ENCODE peak calls at places on chromosomes 1 and 21, in six cellular contexts. One of them, this sample, is unnamed.

GRCh38 chr21:45012661-45013270 is 61.6 kb upstream of the ADARB1 start:
- DNase-seq in sigmoid colon: no peak
- DNase-seq in tibial nerve: no peak
- DNase-seq in suprapubic skin: peak; percentile 56
- DNase-seq in ovary: peak; percentile 6
- DNase-seq in H1: peak; percentile 41
- DNase-seq in this sample: no peak

GRCh38 chr1:1429671-1430073 is 5.8 kb upstream of the VWA1 start:
- DNase-seq in sigmoid colon: no peak
- DNase-seq in tibial nerve: no peak
- DNase-seq in suprapubic skin: no peak
- DNase-seq in ovary: no peak
- DNase-seq in H1: no peak
- DNase-seq in this sample: no peak

GRCh38 chr1:69791311-69791710 is 223.6 kb downstream of the LRRC7 start:
- DNase-seq in sigmoid colon: no peak
- DNase-seq in tibial nerve: no peak
- DNase-seq in suprapubic skin: no peak
- DNase-seq in ovary: no peak
- DNase-seq in H1: no peak
- DNase-seq in this sample: no peak

GRCh38 chr1:11535761-11536572 is 57.0 kb downstream of the DISP3 start:
- DNase-seq in sigmoid colon: no peak
- DNase-seq in tibial nerve: no peak
- DNase-seq in suprapubic skin: no peak
- DNase-seq in ovary: no peak
- DNase-seq in H1: no peak
- DNase-seq in this sample: no peak

GRCh38 chr1:39842726-39843305 is 40.5 kb downstream of the TRIT1 start:
- DNase-seq in sigmoid colon: no peak
- DNase-seq in tibial nerve: no peak
- DNase-seq in suprapubic skin: no peak
- DNase-seq in ovary: no peak
- DNase-seq in H1: no peak
- DNase-seq in this sample: no peak

GRCh38 chr1:61781151-61781550 is 38.9 kb downstream of the PATJ start:
- DNase-seq in sigmoid colon: no peak
- DNase-seq in tibial nerve: no peak
- DNase-seq in suprapubic skin: no peak
- DNase-seq in ovary: no peak
- DNase-seq in H1: no peak
- DNase-seq in this sample: no peak

GRCh38 chr1:58620926-58621325 is 43.9 kb upstream of the TACSTD2 start:
- DNase-seq in sigmoid colon: no peak
- DNase-seq in tibial nerve: no peak
- DNase-seq in suprapubic skin: no peak
- DNase-seq in ovary: no peak
- DNase-seq in H1: no peak
- DNase-seq in this sample: no peak

GRCh38 chr21:42307106-42307505 is 8.1 kb downstream of the TFF3 start:
- DNase-seq in sigmoid colon: peak; percentile 54
- DNase-seq in tibial nerve: no peak
- DNase-seq in suprapubic skin: no peak
- DNase-seq in ovary: no peak
- DNase-seq in H1: no peak
- DNase-seq in this sample: peak; percentile 23

GRCh38 chr1:111127923-111128643 is 11.8 kb downstream of the DRAM2 start:
- DNase-seq in sigmoid colon: no peak
- DNase-seq in tibial nerve: no peak
- DNase-seq in suprapubic skin: no peak
- DNase-seq in ovary: no peak
- DNase-seq in H1: no peak
- DNase-seq in this sample: no peak

GRCh38 chr1:227994632-227995300 is 12.0 kb upstream of the WNT3A start:
- DNase-seq in sigmoid colon: peak; percentile 17
- DNase-seq in tibial nerve: no peak
- DNase-seq in suprapubic skin: no peak
- DNase-seq in ovary: no peak
- DNase-seq in H1: no peak
- DNase-seq in this sample: no peak

GRCh38 chr21:29217818-29218252 is 80.9 kb upstream of the BACH1 start:
- DNase-seq in sigmoid colon: no peak
- DNase-seq in tibial nerve: no peak
- DNase-seq in suprapubic skin: no peak
- DNase-seq in ovary: no peak
- DNase-seq in H1: no peak
- DNase-seq in this sample: no peak

GRCh38 chr1:57468661-57469523 is 45.0 kb upstream of the DAB1 start:
- DNase-seq in sigmoid colon: no peak
- DNase-seq in tibial nerve: no peak
- DNase-seq in suprapubic skin: no peak
- DNase-seq in ovary: no peak
- DNase-seq in H1: no peak
- DNase-seq in this sample: no peak

GRCh38 chr1:231935856-231936255 is 309.3 kb downstream of the DISC1 start:
- DNase-seq in sigmoid colon: no peak
- DNase-seq in tibial nerve: no peak
- DNase-seq in suprapubic skin: no peak
- DNase-seq in ovary: no peak
- DNase-seq in H1: no peak
- DNase-seq in this sample: no peak

GRCh38 chr1:20093940-20094391 is 24.0 kb downstream of the PLA2G5 start:
- DNase-seq in sigmoid colon: peak; percentile 90
- DNase-seq in tibial nerve: peak; percentile 73
- DNase-seq in suprapubic skin: peak; percentile 86
- DNase-seq in ovary: peak; percentile 71
- DNase-seq in H1: no peak
- DNase-seq in this sample: no peak

GRCh38 chr1:81369814-81370213 is 430.9 kb upstream of the ADGRL2 start:
- DNase-seq in sigmoid colon: no peak
- DNase-seq in tibial nerve: no peak
- DNase-seq in suprapubic skin: no peak
- DNase-seq in ovary: no peak
- DNase-seq in H1: no peak
- DNase-seq in this sample: no peak

GRCh38 chr1:67347688-67348472 is 40.2 kb downstream of the IL12RB2 start:
- DNase-seq in sigmoid colon: no peak
- DNase-seq in tibial nerve: peak; percentile 52
- DNase-seq in suprapubic skin: no peak
- DNase-seq in ovary: peak; percentile 25
- DNase-seq in H1: peak; percentile 13
- DNase-seq in this sample: peak; percentile 41

GRCh38 chr1:183039985-183040447 is 16.8 kb downstream of the LAMC1 start:
- DNase-seq in sigmoid colon: no peak
- DNase-seq in tibial nerve: no peak
- DNase-seq in suprapubic skin: no peak
- DNase-seq in ovary: no peak
- DNase-seq in H1: no peak
- DNase-seq in this sample: no peak

GRCh38 chr21:41363370-41364270 is 1.8 kb downstream of the MX2 start:
- DNase-seq in sigmoid colon: no peak
- DNase-seq in tibial nerve: no peak
- DNase-seq in suprapubic skin: no peak
- DNase-seq in ovary: no peak
- DNase-seq in H1: no peak
- DNase-seq in this sample: no peak

GRCh38 chr1:17120483-17120882 is 1.2 kb upstream of the PADI2 start:
- DNase-seq in sigmoid colon: no peak
- DNase-seq in tibial nerve: no peak
- DNase-seq in suprapubic skin: no peak
- DNase-seq in ovary: no peak
- DNase-seq in H1: no peak
- DNase-seq in this sample: no peak

GRCh38 chr1:153928776-153929432 is 6.1 kb upstream of the GATAD2B start:
- DNase-seq in sigmoid colon: no peak
- DNase-seq in tibial nerve: no peak
- DNase-seq in suprapubic skin: no peak
- DNase-seq in ovary: no peak
- DNase-seq in H1: no peak
- DNase-seq in this sample: no peak

GRCh38 chr21:35352066-35352770 is 303.1 kb upstream of the RUNX1 start:
- DNase-seq in sigmoid colon: no peak
- DNase-seq in tibial nerve: no peak
- DNase-seq in suprapubic skin: no peak
- DNase-seq in ovary: no peak
- DNase-seq in H1: no peak
- DNase-seq in this sample: no peak

GRCh38 chr1:232575524-232576040 is 54.4 kb downstream of the SIPA1L2 start:
- DNase-seq in sigmoid colon: no peak
- DNase-seq in tibial nerve: no peak
- DNase-seq in suprapubic skin: no peak
- DNase-seq in ovary: no peak
- DNase-seq in H1: no peak
- DNase-seq in this sample: no peak

GRCh38 chr1:228007054-228007800 is 429 bp downstream of the WNT3A start:
- DNase-seq in sigmoid colon: peak; percentile 57
- DNase-seq in tibial nerve: no peak
- DNase-seq in suprapubic skin: no peak
- DNase-seq in ovary: no peak
- DNase-seq in H1: no peak
- DNase-seq in this sample: peak; percentile 17

GRCh38 chr1:61157420-61157987 is 75.1 kb downstream of the NFIA start:
- DNase-seq in sigmoid colon: no peak
- DNase-seq in tibial nerve: no peak
- DNase-seq in suprapubic skin: no peak
- DNase-seq in ovary: no peak
- DNase-seq in H1: no peak
- DNase-seq in this sample: no peak

GRCh38 chr1:92479587-92479986 is 7.1 kb downstream of the GFI1 start:
- DNase-seq in sigmoid colon: no peak
- DNase-seq in tibial nerve: no peak
- DNase-seq in suprapubic skin: no peak
- DNase-seq in ovary: no peak
- DNase-seq in H1: no peak
- DNase-seq in this sample: no peak

GRCh38 chr1:184362876-184363275 is 24.0 kb upstream of the C1orf21 start:
- DNase-seq in sigmoid colon: no peak
- DNase-seq in tibial nerve: no peak
- DNase-seq in suprapubic skin: no peak
- DNase-seq in ovary: no peak
- DNase-seq in H1: no peak
- DNase-seq in this sample: no peak

GRCh38 chr1:63713627-63714481 is 60.0 kb upstream of the ROR1 start:
- DNase-seq in sigmoid colon: peak; percentile 58
- DNase-seq in tibial nerve: no peak
- DNase-seq in suprapubic skin: no peak
- DNase-seq in ovary: no peak
- DNase-seq in H1: no peak
- DNase-seq in this sample: no peak

DNA sequence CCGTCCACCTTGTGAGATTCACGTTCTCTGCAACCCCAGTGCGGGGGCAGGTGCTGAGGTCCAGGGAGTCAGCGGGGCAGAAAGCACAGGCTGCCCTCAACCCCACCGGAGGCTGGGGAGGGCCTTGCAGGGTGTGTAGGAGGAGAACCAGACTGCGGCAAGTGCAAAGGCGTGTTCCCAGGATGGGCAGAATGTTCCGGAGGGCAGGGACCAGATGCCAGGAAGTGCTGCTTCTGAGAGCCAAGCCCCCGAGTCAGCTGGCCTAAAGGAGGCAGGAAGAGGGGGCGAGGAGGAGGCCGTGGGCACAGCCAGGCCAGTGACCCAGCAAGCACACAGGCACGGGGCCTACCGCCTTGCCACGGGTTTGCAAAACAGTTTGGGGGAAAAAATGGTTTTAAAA is 193.8 kb upstream of the AJAP1 start:
- DNase-seq in sigmoid colon: no peak
- DNase-seq in tibial nerve: no peak
- DNase-seq in suprapubic skin: no peak
- DNase-seq in ovary: no peak
- DNase-seq in H1: no peak
- DNase-seq in this sample: no peak
- H3K27me3 ChIP-seq in sigmoid colon: no peaks in the 10 kb centered on the region
- H3K27me3 ChIP-seq in tibial nerve: no peaks in the 10 kb centered on the region
- H3K27me3 ChIP-seq in suprapubic skin: no peaks in the 10 kb centered on the region
- H3K27me3 ChIP-seq in ovary: no peaks in the 10 kb centered on the region
- H3K27me3 ChIP-seq in H1: no peaks in the 10 kb centered on the region
- H3K27me3 ChIP-seq in this sample: no peaks in the 10 kb centered on the region

GRCh38 chr1:151346769-151347522 is at the start of gene RFX5:
- DNase-seq in sigmoid colon: peak; percentile 98
- DNase-seq in tibial nerve: peak; percentile 93
- DNase-seq in suprapubic skin: peak; percentile 96
- DNase-seq in ovary: peak; percentile 87
- DNase-seq in H1: peak; percentile 98
- DNase-seq in this sample: peak; percentile 96
- TF ChIP-seq EP300 in sigmoid colon: no peak
- TF ChIP-seq EP300 in tibial nerve: peak; percentile 41
- TF ChIP-seq EP300 in suprapubic skin: no peak
- TF ChIP-seq EP300 in ovary: no peak
- TF ChIP-seq EP300 in H1: peak; percentile 74
- TF ChIP-seq EP300 in this sample: no peak

GRCh38 chr1:188949701-188950100 is 1528.0 kb downstream of the BRINP3 start:
- DNase-seq in sigmoid colon: no peak
- DNase-seq in tibial nerve: no peak
- DNase-seq in suprapubic skin: no peak
- DNase-seq in ovary: no peak
- DNase-seq in H1: no peak
- DNase-seq in this sample: no peak
- H3K27me3 ChIP-seq in sigmoid colon: no peaks in the 10 kb centered on the region
- H3K27me3 ChIP-seq in tibial nerve: no peaks in the 10 kb centered on the region
- H3K27me3 ChIP-seq in suprapubic skin: no peaks in the 10 kb centered on the region
- H3K27me3 ChIP-seq in ovary: no peaks in the 10 kb centered on the region
- H3K27me3 ChIP-seq in H1: no peaks in the 10 kb centered on the region
- H3K27me3 ChIP-seq in this sample: no peaks in the 10 kb centered on the region

GRCh38 chr1:31662463-31662862 is 17.8 kb upstream of the PEF1 start:
- DNase-seq in sigmoid colon: no peak
- DNase-seq in tibial nerve: no peak
- DNase-seq in suprapubic skin: no peak
- DNase-seq in ovary: no peak
- DNase-seq in H1: no peak
- DNase-seq in this sample: no peak
- TF ChIP-seq EP300 in sigmoid colon: no peak
- TF ChIP-seq EP300 in tibial nerve: no peak
- TF ChIP-seq EP300 in suprapubic skin: no peak
- TF ChIP-seq EP300 in ovary: no peak
- TF ChIP-seq EP300 in H1: no peak
- TF ChIP-seq EP300 in this sample: no peak

DNA sequence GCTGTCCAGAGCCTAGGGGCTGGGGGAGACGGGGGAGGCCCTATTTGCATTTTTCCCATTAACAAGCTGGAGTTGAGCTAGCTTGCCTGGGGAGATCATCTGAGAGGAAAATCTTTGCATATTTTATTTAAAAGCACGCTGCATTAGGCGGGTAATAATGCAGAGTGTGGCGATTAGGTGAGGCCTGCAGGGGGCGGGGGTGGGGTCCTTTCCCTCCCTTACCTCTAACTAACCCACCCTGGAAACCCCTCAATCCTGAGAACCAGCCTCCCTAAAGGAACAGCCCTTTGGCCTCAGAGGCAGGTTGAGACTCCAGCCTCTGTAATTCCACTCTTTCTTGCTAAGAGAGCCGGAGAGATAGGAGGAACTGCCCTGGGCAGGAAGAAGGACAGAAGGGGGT is 16.1 kb downstream of the C1orf216 start:
- DNase-seq in sigmoid colon: no peak
- DNase-seq in tibial nerve: no peak
- DNase-seq in suprapubic skin: no peak
- DNase-seq in ovary: no peak
- DNase-seq in H1: no peak
- DNase-seq in this sample: no peak
- H3K27me3 ChIP-seq in sigmoid colon: peaks cover 72% of the 10 kb centered on the region
- H3K27me3 ChIP-seq in tibial nerve: peaks cover 51% of the 10 kb centered on the region
- H3K27me3 ChIP-seq in suprapubic skin: peaks cover 61% of the 10 kb centered on the region
- H3K27me3 ChIP-seq in ovary: no peaks in the 10 kb centered on the region
- H3K27me3 ChIP-seq in H1: peaks cover 4% of the 10 kb centered on the region
- H3K27me3 ChIP-seq in this sample: peaks cover 78% of the 10 kb centered on the region